ENCODE peak calls at places on chromosome 13, in ten cellular contexts. One of them, this sample, is unnamed.

GRCh38 chr13:112781881-112782361 is 92.1 kb downstream of the ATP11A start:
- DNase-seq in stimulated activated CD8-positive, alpha-beta memory T cell treated with anti-CD3 and anti-CD28 coated beads, Interleukin-4, amount 100 ng/mL, for 4 hours: no peak
- DNase-seq in hippocampal formation: peak
- DNase-seq in amniotic stem cell: no peak
- DNase-seq in stimulated activated CD4-positive, alpha-beta T cell treated with anti-CD3 and anti-CD28 coated beads, Interleukin-12 subunit alpha, Interleukin-12 subunit beta, amount 100 ng/mL, for 4 hours: no peak
- DNase-seq in left ventricle myocardium inferior: peak
- DNase-seq in AG09319: peak
- DNase-seq in A172: no peak
- DNase-seq in NCI-H146: no peak
- DNase-seq in stimulated activated naive CD4-positive, alpha-beta T cell: no peak
- DNase-seq in this sample: no peak

GRCh38 chr13:109389456-109389855 is 396.9 kb downstream of the IRS2 start:
- DNase-seq in AG09319: no peak
- DNase-seq in stimulated activated naive CD4-positive, alpha-beta T cell: no peak
- DNase-seq in A172: peak
- DNase-seq in amniotic stem cell: no peak
- DNase-seq in NCI-H146: no peak
- DNase-seq in hippocampal formation: no peak
- DNase-seq in stimulated activated CD8-positive, alpha-beta memory T cell treated with anti-CD3 and anti-CD28 coated beads, Interleukin-4, amount 100 ng/mL, for 4 hours: no peak
- DNase-seq in stimulated activated CD4-positive, alpha-beta T cell treated with anti-CD3 and anti-CD28 coated beads, Interleukin-12 subunit alpha, Interleukin-12 subunit beta, amount 100 ng/mL, for 4 hours: no peak
- DNase-seq in left ventricle myocardium inferior: no peak
- DNase-seq in this sample: no peak

GRCh38 chr13:108816381-108816780 is 187.0 kb downstream of the MYO16 start:
- DNase-seq in hippocampal formation: no peak
- DNase-seq in stimulated activated CD8-positive, alpha-beta memory T cell treated with anti-CD3 and anti-CD28 coated beads, Interleukin-4, amount 100 ng/mL, for 4 hours: no peak
- DNase-seq in NCI-H146: no peak
- DNase-seq in stimulated activated naive CD4-positive, alpha-beta T cell: no peak
- DNase-seq in A172: peak
- DNase-seq in stimulated activated CD4-positive, alpha-beta T cell treated with anti-CD3 and anti-CD28 coated beads, Interleukin-12 subunit alpha, Interleukin-12 subunit beta, amount 100 ng/mL, for 4 hours: no peak
- DNase-seq in amniotic stem cell: no peak
- DNase-seq in AG09319: no peak
- DNase-seq in left ventricle myocardium inferior: no peak
- DNase-seq in this sample: no peak

GRCh38 chr13:112962911-112963625 is 5.9 kb upstream of the MCF2L start:
- DNase-seq in amniotic stem cell: no peak
- DNase-seq in A172: no peak
- DNase-seq in AG09319: no peak
- DNase-seq in stimulated activated CD8-positive, alpha-beta memory T cell treated with anti-CD3 and anti-CD28 coated beads, Interleukin-4, amount 100 ng/mL, for 4 hours: no peak
- DNase-seq in stimulated activated naive CD4-positive, alpha-beta T cell: no peak
- DNase-seq in NCI-H146: no peak
- DNase-seq in stimulated activated CD4-positive, alpha-beta T cell treated with anti-CD3 and anti-CD28 coated beads, Interleukin-12 subunit alpha, Interleukin-12 subunit beta, amount 100 ng/mL, for 4 hours: no peak
- DNase-seq in left ventricle myocardium inferior: no peak
- DNase-seq in hippocampal formation: no peak
- DNase-seq in this sample: no peak

GRCh38 chr13:94712287-94712811 is at the start of gene SOX21:
- DNase-seq in hippocampal formation: peak
- DNase-seq in NCI-H146: peak
- DNase-seq in amniotic stem cell: no peak
- DNase-seq in stimulated activated CD4-positive, alpha-beta T cell treated with anti-CD3 and anti-CD28 coated beads, Interleukin-12 subunit alpha, Interleukin-12 subunit beta, amount 100 ng/mL, for 4 hours: no peak
- DNase-seq in A172: peak
- DNase-seq in left ventricle myocardium inferior: no peak
- DNase-seq in stimulated activated CD8-positive, alpha-beta memory T cell treated with anti-CD3 and anti-CD28 coated beads, Interleukin-4, amount 100 ng/mL, for 4 hours: no peak
- DNase-seq in AG09319: no peak
- DNase-seq in stimulated activated naive CD4-positive, alpha-beta T cell: no peak
- DNase-seq in this sample: no peak

GRCh38 chr13:59790626-59791025 is 373.1 kb downstream of the DIAPH3 start:
- DNase-seq in stimulated activated naive CD4-positive, alpha-beta T cell: no peak
- DNase-seq in stimulated activated CD4-positive, alpha-beta T cell treated with anti-CD3 and anti-CD28 coated beads, Interleukin-12 subunit alpha, Interleukin-12 subunit beta, amount 100 ng/mL, for 4 hours: no peak
- DNase-seq in NCI-H146: no peak
- DNase-seq in hippocampal formation: no peak
- DNase-seq in A172: no peak
- DNase-seq in AG09319: no peak
- DNase-seq in amniotic stem cell: no peak
- DNase-seq in stimulated activated CD8-positive, alpha-beta memory T cell treated with anti-CD3 and anti-CD28 coated beads, Interleukin-4, amount 100 ng/mL, for 4 hours: no peak
- DNase-seq in left ventricle myocardium inferior: no peak
- DNase-seq in this sample: no peak

GRCh38 chr13:99687728-99688397 is 186.6 kb downstream of the TM9SF2 start:
- DNase-seq in stimulated activated CD4-positive, alpha-beta T cell treated with anti-CD3 and anti-CD28 coated beads, Interleukin-12 subunit alpha, Interleukin-12 subunit beta, amount 100 ng/mL, for 4 hours: no peak
- DNase-seq in NCI-H146: peak
- DNase-seq in left ventricle myocardium inferior: no peak
- DNase-seq in amniotic stem cell: no peak
- DNase-seq in stimulated activated CD8-positive, alpha-beta memory T cell treated with anti-CD3 and anti-CD28 coated beads, Interleukin-4, amount 100 ng/mL, for 4 hours: no peak
- DNase-seq in AG09319: no peak
- DNase-seq in hippocampal formation: no peak
- DNase-seq in stimulated activated naive CD4-positive, alpha-beta T cell: no peak
- DNase-seq in A172: peak
- DNase-seq in this sample: no peak

GRCh38 chr13:113552786-113553540 is 31.6 kb upstream of the TFDP1 start:
- DNase-seq in hippocampal formation: no peak
- DNase-seq in stimulated activated naive CD4-positive, alpha-beta T cell: no peak
- DNase-seq in A172: no peak
- DNase-seq in stimulated activated CD8-positive, alpha-beta memory T cell treated with anti-CD3 and anti-CD28 coated beads, Interleukin-4, amount 100 ng/mL, for 4 hours: no peak
- DNase-seq in stimulated activated CD4-positive, alpha-beta T cell treated with anti-CD3 and anti-CD28 coated beads, Interleukin-12 subunit alpha, Interleukin-12 subunit beta, amount 100 ng/mL, for 4 hours: no peak
- DNase-seq in left ventricle myocardium inferior: no peak
- DNase-seq in AG09319: no peak
- DNase-seq in amniotic stem cell: no peak
- DNase-seq in NCI-H146: no peak
- DNase-seq in this sample: no peak

GRCh38 chr13:38602261-38602660 is 84.6 kb upstream of the FREM2 start:
- DNase-seq in hippocampal formation: no peak
- DNase-seq in stimulated activated naive CD4-positive, alpha-beta T cell: no peak
- DNase-seq in left ventricle myocardium inferior: no peak
- DNase-seq in stimulated activated CD8-positive, alpha-beta memory T cell treated with anti-CD3 and anti-CD28 coated beads, Interleukin-4, amount 100 ng/mL, for 4 hours: no peak
- DNase-seq in stimulated activated CD4-positive, alpha-beta T cell treated with anti-CD3 and anti-CD28 coated beads, Interleukin-12 subunit alpha, Interleukin-12 subunit beta, amount 100 ng/mL, for 4 hours: no peak
- DNase-seq in NCI-H146: no peak
- DNase-seq in amniotic stem cell: no peak
- DNase-seq in A172: peak
- DNase-seq in AG09319: no peak
- DNase-seq in this sample: no peak

GRCh38 chr13:112608212-112608611 is 20.3 kb upstream of the TUBGCP3 start:
- DNase-seq in NCI-H146: no peak
- DNase-seq in stimulated activated CD4-positive, alpha-beta T cell treated with anti-CD3 and anti-CD28 coated beads, Interleukin-12 subunit alpha, Interleukin-12 subunit beta, amount 100 ng/mL, for 4 hours: no peak
- DNase-seq in AG09319: no peak
- DNase-seq in hippocampal formation: no peak
- DNase-seq in stimulated activated CD8-positive, alpha-beta memory T cell treated with anti-CD3 and anti-CD28 coated beads, Interleukin-4, amount 100 ng/mL, for 4 hours: no peak
- DNase-seq in amniotic stem cell: no peak
- DNase-seq in left ventricle myocardium inferior: no peak
- DNase-seq in stimulated activated naive CD4-positive, alpha-beta T cell: no peak
- DNase-seq in A172: no peak
- DNase-seq in this sample: no peak

GRCh38 chr13:44280461-44280860 is 93.2 kb upstream of the SERP2 start:
- DNase-seq in A172: peak
- DNase-seq in amniotic stem cell: peak
- DNase-seq in NCI-H146: no peak
- DNase-seq in AG09319: no peak
- DNase-seq in left ventricle myocardium inferior: no peak
- DNase-seq in stimulated activated naive CD4-positive, alpha-beta T cell: no peak
- DNase-seq in hippocampal formation: no peak
- DNase-seq in stimulated activated CD4-positive, alpha-beta T cell treated with anti-CD3 and anti-CD28 coated beads, Interleukin-12 subunit alpha, Interleukin-12 subunit beta, amount 100 ng/mL, for 4 hours: no peak
- DNase-seq in stimulated activated CD8-positive, alpha-beta memory T cell treated with anti-CD3 and anti-CD28 coated beads, Interleukin-4, amount 100 ng/mL, for 4 hours: no peak
- DNase-seq in this sample: no peak

GRCh38 chr13:54744747-54745146 is 1716.1 kb downstream of the OLFM4 start:
- DNase-seq in AG09319: no peak
- DNase-seq in A172: no peak
- DNase-seq in left ventricle myocardium inferior: no peak
- DNase-seq in stimulated activated naive CD4-positive, alpha-beta T cell: no peak
- DNase-seq in NCI-H146: no peak
- DNase-seq in stimulated activated CD8-positive, alpha-beta memory T cell treated with anti-CD3 and anti-CD28 coated beads, Interleukin-4, amount 100 ng/mL, for 4 hours: no peak
- DNase-seq in stimulated activated CD4-positive, alpha-beta T cell treated with anti-CD3 and anti-CD28 coated beads, Interleukin-12 subunit alpha, Interleukin-12 subunit beta, amount 100 ng/mL, for 4 hours: no peak
- DNase-seq in amniotic stem cell: no peak
- DNase-seq in hippocampal formation: no peak
- DNase-seq in this sample: no peak

GRCh38 chr13:46197299-46197975 is 14.3 kb upstream of the LRRC63 start:
- DNase-seq in hippocampal formation: no peak
- DNase-seq in amniotic stem cell: no peak
- DNase-seq in NCI-H146: no peak
- DNase-seq in stimulated activated CD8-positive, alpha-beta memory T cell treated with anti-CD3 and anti-CD28 coated beads, Interleukin-4, amount 100 ng/mL, for 4 hours: no peak
- DNase-seq in stimulated activated naive CD4-positive, alpha-beta T cell: no peak
- DNase-seq in stimulated activated CD4-positive, alpha-beta T cell treated with anti-CD3 and anti-CD28 coated beads, Interleukin-12 subunit alpha, Interleukin-12 subunit beta, amount 100 ng/mL, for 4 hours: no peak
- DNase-seq in AG09319: no peak
- DNase-seq in left ventricle myocardium inferior: no peak
- DNase-seq in A172: no peak
- DNase-seq in this sample: no peak

GRCh38 chr13:114099191-114099590 is 33.2 kb downstream of the RASA3 start:
- DNase-seq in stimulated activated naive CD4-positive, alpha-beta T cell: no peak
- DNase-seq in hippocampal formation: no peak
- DNase-seq in stimulated activated CD8-positive, alpha-beta memory T cell treated with anti-CD3 and anti-CD28 coated beads, Interleukin-4, amount 100 ng/mL, for 4 hours: no peak
- DNase-seq in AG09319: peak
- DNase-seq in NCI-H146: peak
- DNase-seq in amniotic stem cell: peak
- DNase-seq in A172: peak
- DNase-seq in stimulated activated CD4-positive, alpha-beta T cell treated with anti-CD3 and anti-CD28 coated beads, Interleukin-12 subunit alpha, Interleukin-12 subunit beta, amount 100 ng/mL, for 4 hours: no peak
- DNase-seq in left ventricle myocardium inferior: peak
- DNase-seq in this sample: peak

GRCh38 chr13:44050450-44051063 is 170.9 kb downstream of the LACC1 start:
- DNase-seq in stimulated activated CD8-positive, alpha-beta memory T cell treated with anti-CD3 and anti-CD28 coated beads, Interleukin-4, amount 100 ng/mL, for 4 hours: no peak
- DNase-seq in left ventricle myocardium inferior: no peak
- DNase-seq in amniotic stem cell: peak
- DNase-seq in stimulated activated CD4-positive, alpha-beta T cell treated with anti-CD3 and anti-CD28 coated beads, Interleukin-12 subunit alpha, Interleukin-12 subunit beta, amount 100 ng/mL, for 4 hours: no peak
- DNase-seq in stimulated activated naive CD4-positive, alpha-beta T cell: no peak
- DNase-seq in NCI-H146: peak
- DNase-seq in AG09319: peak
- DNase-seq in A172: peak
- DNase-seq in hippocampal formation: no peak
- DNase-seq in this sample: no peak

GRCh38 chr13:23617551-23618014 is 47.4 kb downstream of the TNFRSF19 start:
- DNase-seq in left ventricle myocardium inferior: no peak
- DNase-seq in NCI-H146: no peak
- DNase-seq in stimulated activated CD8-positive, alpha-beta memory T cell treated with anti-CD3 and anti-CD28 coated beads, Interleukin-4, amount 100 ng/mL, for 4 hours: no peak
- DNase-seq in stimulated activated naive CD4-positive, alpha-beta T cell: no peak
- DNase-seq in A172: peak
- DNase-seq in hippocampal formation: no peak
- DNase-seq in stimulated activated CD4-positive, alpha-beta T cell treated with anti-CD3 and anti-CD28 coated beads, Interleukin-12 subunit alpha, Interleukin-12 subunit beta, amount 100 ng/mL, for 4 hours: no peak
- DNase-seq in AG09319: no peak
- DNase-seq in amniotic stem cell: no peak
- DNase-seq in this sample: no peak

GRCh38 chr13:84315527-84315926 is 433.3 kb upstream of the SLITRK1 start:
- DNase-seq in stimulated activated CD4-positive, alpha-beta T cell treated with anti-CD3 and anti-CD28 coated beads, Interleukin-12 subunit alpha, Interleukin-12 subunit beta, amount 100 ng/mL, for 4 hours: no peak
- DNase-seq in stimulated activated CD8-positive, alpha-beta memory T cell treated with anti-CD3 and anti-CD28 coated beads, Interleukin-4, amount 100 ng/mL, for 4 hours: no peak
- DNase-seq in NCI-H146: peak
- DNase-seq in left ventricle myocardium inferior: no peak
- DNase-seq in amniotic stem cell: no peak
- DNase-seq in stimulated activated naive CD4-positive, alpha-beta T cell: no peak
- DNase-seq in AG09319: no peak
- DNase-seq in A172: no peak
- DNase-seq in hippocampal formation: no peak
- DNase-seq in this sample: no peak

GRCh38 chr13:77599351-77599750 is 63.8 kb downstream of the SCEL start:
- DNase-seq in left ventricle myocardium inferior: no peak
- DNase-seq in hippocampal formation: no peak
- DNase-seq in stimulated activated naive CD4-positive, alpha-beta T cell: no peak
- DNase-seq in amniotic stem cell: no peak
- DNase-seq in stimulated activated CD4-positive, alpha-beta T cell treated with anti-CD3 and anti-CD28 coated beads, Interleukin-12 subunit alpha, Interleukin-12 subunit beta, amount 100 ng/mL, for 4 hours: no peak
- DNase-seq in AG09319: no peak
- DNase-seq in A172: no peak
- DNase-seq in stimulated activated CD8-positive, alpha-beta memory T cell treated with anti-CD3 and anti-CD28 coated beads, Interleukin-4, amount 100 ng/mL, for 4 hours: no peak
- DNase-seq in NCI-H146: no peak
- DNase-seq in this sample: no peak

GRCh38 chr13:110023729-110024645 is 237.6 kb upstream of the IRS2 start:
- DNase-seq in left ventricle myocardium inferior: peak
- DNase-seq in hippocampal formation: no peak
- DNase-seq in AG09319: no peak
- DNase-seq in stimulated activated naive CD4-positive, alpha-beta T cell: no peak
- DNase-seq in stimulated activated CD4-positive, alpha-beta T cell treated with anti-CD3 and anti-CD28 coated beads, Interleukin-12 subunit alpha, Interleukin-12 subunit beta, amount 100 ng/mL, for 4 hours: no peak
- DNase-seq in NCI-H146: peak
- DNase-seq in amniotic stem cell: no peak
- DNase-seq in A172: no peak
- DNase-seq in stimulated activated CD8-positive, alpha-beta memory T cell treated with anti-CD3 and anti-CD28 coated beads, Interleukin-4, amount 100 ng/mL, for 4 hours: no peak
- DNase-seq in this sample: no peak

GRCh38 chr13:79297128-79297527 is 108.9 kb downstream of the RBM26 start:
- DNase-seq in A172: no peak
- DNase-seq in stimulated activated CD8-positive, alpha-beta memory T cell treated with anti-CD3 and anti-CD28 coated beads, Interleukin-4, amount 100 ng/mL, for 4 hours: no peak
- DNase-seq in NCI-H146: no peak
- DNase-seq in hippocampal formation: no peak
- DNase-seq in stimulated activated naive CD4-positive, alpha-beta T cell: no peak
- DNase-seq in AG09319: no peak
- DNase-seq in left ventricle myocardium inferior: no peak
- DNase-seq in amniotic stem cell: no peak
- DNase-seq in stimulated activated CD4-positive, alpha-beta T cell treated with anti-CD3 and anti-CD28 coated beads, Interleukin-12 subunit alpha, Interleukin-12 subunit beta, amount 100 ng/mL, for 4 hours: no peak
- DNase-seq in this sample: no peak

GRCh38 chr13:74755065-74755464 is 620.9 kb upstream of the KLF12 start:
- DNase-seq in stimulated activated naive CD4-positive, alpha-beta T cell: no peak
- DNase-seq in stimulated activated CD4-positive, alpha-beta T cell treated with anti-CD3 and anti-CD28 coated beads, Interleukin-12 subunit alpha, Interleukin-12 subunit beta, amount 100 ng/mL, for 4 hours: no peak
- DNase-seq in NCI-H146: no peak
- DNase-seq in amniotic stem cell: no peak
- DNase-seq in left ventricle myocardium inferior: no peak
- DNase-seq in AG09319: no peak
- DNase-seq in A172: no peak
- DNase-seq in hippocampal formation: no peak
- DNase-seq in stimulated activated CD8-positive, alpha-beta memory T cell treated with anti-CD3 and anti-CD28 coated beads, Interleukin-4, amount 100 ng/mL, for 4 hours: no peak
- DNase-seq in this sample: no peak

GRCh38 chr13:52746141-52746540 is 6.5 kb upstream of the CNMD start:
- DNase-seq in AG09319: no peak
- DNase-seq in hippocampal formation: no peak
- DNase-seq in amniotic stem cell: no peak
- DNase-seq in stimulated activated CD8-positive, alpha-beta memory T cell treated with anti-CD3 and anti-CD28 coated beads, Interleukin-4, amount 100 ng/mL, for 4 hours: no peak
- DNase-seq in A172: no peak
- DNase-seq in left ventricle myocardium inferior: no peak
- DNase-seq in stimulated activated naive CD4-positive, alpha-beta T cell: no peak
- DNase-seq in stimulated activated CD4-positive, alpha-beta T cell treated with anti-CD3 and anti-CD28 coated beads, Interleukin-12 subunit alpha, Interleukin-12 subunit beta, amount 100 ng/mL, for 4 hours: no peak
- DNase-seq in NCI-H146: no peak
- DNase-seq in this sample: no peak

GRCh38 chr13:50320297-50320862 is 305.1 kb downstream of the KCNRG start:
- DNase-seq in hippocampal formation: no peak
- DNase-seq in A172: peak
- DNase-seq in AG09319: no peak
- DNase-seq in amniotic stem cell: no peak
- DNase-seq in stimulated activated naive CD4-positive, alpha-beta T cell: no peak
- DNase-seq in NCI-H146: peak
- DNase-seq in left ventricle myocardium inferior: no peak
- DNase-seq in stimulated activated CD8-positive, alpha-beta memory T cell treated with anti-CD3 and anti-CD28 coated beads, Interleukin-4, amount 100 ng/mL, for 4 hours: no peak
- DNase-seq in stimulated activated CD4-positive, alpha-beta T cell treated with anti-CD3 and anti-CD28 coated beads, Interleukin-12 subunit alpha, Interleukin-12 subunit beta, amount 100 ng/mL, for 4 hours: no peak
- DNase-seq in this sample: no peak

GRCh38 chr13:20721454-20722357 is 18.2 kb downstream of the IL17D start:
- DNase-seq in stimulated activated naive CD4-positive, alpha-beta T cell: no peak
- DNase-seq in amniotic stem cell: peak
- DNase-seq in AG09319: no peak
- DNase-seq in hippocampal formation: no peak
- DNase-seq in A172: peak
- DNase-seq in stimulated activated CD4-positive, alpha-beta T cell treated with anti-CD3 and anti-CD28 coated beads, Interleukin-12 subunit alpha, Interleukin-12 subunit beta, amount 100 ng/mL, for 4 hours: no peak
- DNase-seq in left ventricle myocardium inferior: peak
- DNase-seq in stimulated activated CD8-positive, alpha-beta memory T cell treated with anti-CD3 and anti-CD28 coated beads, Interleukin-4, amount 100 ng/mL, for 4 hours: no peak
- DNase-seq in NCI-H146: peak
- DNase-seq in this sample: no peak

This sample was measured in HuH-7.5.